ENCODE peak calls at places on chromosomes 12 and 14, in ten cellular contexts. J is cardiac muscle cell; F is lung; I is GM23338; A is endodermal cell; M is CD8-positive, alpha-beta memory T cell; H is lower lobe of right lung; L is CD8-positive, alpha-beta T cell; V is MM.1S; G is Peyer's patch. E is an unnamed sample. For H3K36me3, the result is how much of the 10 kb centered on the place peaks cover.

GRCh38 chr14:104882325-104882973 is 17.4 kb downstream of the CEP170B start:
- DNase-seq in J (no peak), F (peak), I (peak), A (peak), M (no peak), H (peak), L (no peak), V (peak), G (no peak), E (peak)

GRCh38 chr12:41604830-41605229 is 416.7 kb downstream of the PDZRN4 start:
- DNase-seq in J (no peak), F (no peak), I (no peak), A (peak), M (no peak), H (no peak), L (no peak), V (no peak), G (no peak), E (peak)

GRCh38 chr12:3313066-3313465 is 177.9 kb upstream of the PRMT8 start:
- DNase-seq in J (no peak), F (no peak), I (no peak), A (no peak), M (no peak), H (no peak), L (no peak), V (no peak), G (no peak), E (no peak)

GRCh38 chr12:43029971-43030370 is 440.4 kb upstream of the PRICKLE1 start:
- DNase-seq in J (no peak), F (no peak), I (no peak), A (no peak), M (no peak), H (no peak), L (no peak), V (no peak), G (no peak), E (no peak)

GRCh38 chr12:21350975-21351374 is 16.3 kb upstream of the SLCO1A2 start:
- DNase-seq in J (no peak), F (no peak), I (no peak), A (no peak), M (no peak), H (no peak), L (no peak), V (no peak), G (no peak), E (no peak)

GRCh38 chr14:32629146-32629545 is 300.0 kb downstream of the AKAP6 start:
- DNase-seq in J (no peak), F (no peak), I (no peak), A (no peak), M (no peak), H (no peak), L (no peak), V (no peak), G (no peak), E (no peak)

GRCh38 chr12:48988030-48988649 is 10.0 kb downstream of the WNT1 start:
- DNase-seq in J (peak), F (no peak), I (peak), A (peak), M (peak), H (peak), L (peak), V (peak), G (peak), E (no peak)

GRCh38 chr12:75658826-75659823 is 147.7 kb upstream of the KRR1 start:
- DNase-seq in J (no peak), F (no peak), I (no peak), A (no peak), M (no peak), H (no peak), L (no peak), V (no peak), G (no peak), E (peak)

GRCh38 chr12:117360222-117360550 is 1.2 kb downstream of the NOS1 start:
- DNase-seq in J (no peak), F (no peak), I (peak), A (no peak), M (no peak), H (no peak), L (no peak), V (no peak), G (no peak), E (no peak)

GRCh38 chr12:53696285-53696654 is 20.4 kb upstream of the ATP5MC2 start:
- DNase-seq in J (peak), F (peak), I (peak), A (peak), M (no peak), H (peak), L (no peak), V (peak), G (no peak), E (peak)

GRCh38 chr12:104167519-104168458 is 29.8 kb upstream of the NFYB start:
- DNase-seq in J (no peak), F (no peak), I (no peak), A (no peak), M (no peak), H (no peak), L (no peak), V (no peak), G (no peak), E (no peak)

GRCh38 chr12:68106160-68106559 is 53.4 kb downstream of the IFNG start:
- DNase-seq in J (no peak), F (no peak), I (no peak), A (no peak), M (no peak), H (no peak), L (no peak), V (no peak), G (no peak), E (no peak)

GRCh38 chr14:90263748-90264449 is 7.5 kb downstream of the PSMC1 start:
- DNase-seq in J (no peak), F (no peak), I (no peak), A (no peak), M (no peak), H (no peak), L (no peak), V (peak), G (no peak), E (no peak)
- H3K36me3 ChIP-seq in J (half or more), F (under half), I (half or more), A (half or more), M (half or more), H (half or more), L (half or more), V (under half), G (under half), E (under half)

GRCh38 chr12:56677680-56678079 is 10.4 kb downstream of the PTGES3 start:
- DNase-seq in J (no peak), F (no peak), I (no peak), A (peak), M (no peak), H (no peak), L (no peak), V (peak), G (no peak), E (no peak)
- H3K36me3 ChIP-seq in J (under half), F (under half), I (under half), A (half or more), M (under half), H (under half), L (under half), V (under half), G (under half), E (under half)

GRCh38 chr12:7206691-7207090 is 17.2 kb downstream of the PEX5 start:
- DNase-seq in J (no peak), F (no peak), I (no peak), A (no peak), M (no peak), H (no peak), L (no peak), V (no peak), G (no peak), E (no peak)
- H3K36me3 ChIP-seq in J (under half), F (under half), I (half or more), A (half or more), M (under half), H (half or more), L (under half), V (under half), G (under half), E (half or more)

GRCh38 chr12:55925371-55925770 is 2.3 kb downstream of the PYM1 start:
- DNase-seq in J (no peak), F (no peak), I (no peak), A (no peak), M (no peak), H (no peak), L (no peak), V (no peak), G (no peak), E (no peak)
- H3K36me3 ChIP-seq in J (under half), F (under half), I (under half), A (under half), M (under half), H (under half), L (under half), V (under half), G (under half), E (under half)

GRCh38 chr14:49816844-49817243 is 35.7 kb downstream of the NEMF start:
- DNase-seq in J (no peak), F (no peak), I (no peak), A (no peak), M (no peak), H (no peak), L (no peak), V (no peak), G (no peak), E (no peak)

GRCh38 chr14:49820176-49820575 is 32.4 kb downstream of the NEMF start:
- DNase-seq in J (no peak), F (no peak), I (no peak), A (no peak), M (no peak), H (no peak), L (no peak), V (no peak), G (no peak), E (no peak)
- H3K36me3 ChIP-seq in J (half or more), F (under half), I (half or more), A (half or more), M (under half), H (half or more), L (under half), V (under half), G (under half), E (under half)

DNA sequence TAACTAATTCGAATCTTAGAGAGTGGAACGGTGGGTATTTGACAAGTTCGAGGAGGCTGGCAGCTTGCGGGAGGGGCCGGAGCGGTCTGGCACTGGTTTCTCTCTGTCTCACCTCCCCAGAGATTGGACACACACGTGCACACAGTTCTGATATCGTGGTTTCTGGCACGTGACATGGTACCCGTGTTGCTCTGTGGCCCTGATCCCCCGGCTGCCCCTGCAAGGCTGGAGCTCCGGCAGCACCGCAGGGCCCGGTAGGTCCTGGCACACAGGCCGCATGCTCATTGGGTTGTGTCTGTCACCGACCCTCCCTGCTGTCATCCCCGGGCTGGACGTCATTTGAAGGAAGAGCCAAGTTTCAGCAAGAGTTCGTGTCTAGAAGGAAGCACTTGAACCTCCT is 82.7 kb downstream of the PPP2R5C start:
- DNase-seq in J (no peak), F (no peak), I (no peak), A (no peak), M (no peak), H (no peak), L (no peak), V (no peak), G (no peak), E (no peak)
- H3K36me3 ChIP-seq in J (under half), F (under half), I (under half), A (under half), M (under half), H (under half), L (under half), V (under half), G (under half), E (under half)

GRCh38 chr14:75752907-75753594 is 92.0 kb downstream of the TTLL5 start:
- DNase-seq in J (no peak), F (no peak), I (no peak), A (no peak), M (no peak), H (no peak), L (no peak), V (no peak), G (no peak), E (no peak)

GRCh38 chr14:75751291-75751690 is 90.2 kb downstream of the TTLL5 start:
- DNase-seq in J (no peak), F (no peak), I (no peak), A (no peak), M (no peak), H (no peak), L (no peak), V (no peak), G (no peak), E (no peak)

GRCh38 chr14:75753696-75754095 is 92.7 kb downstream of the TTLL5 start:
- DNase-seq in J (no peak), F (no peak), I (no peak), A (no peak), M (no peak), H (no peak), L (no peak), V (no peak), G (no peak), E (no peak)

GRCh38 chr14:75752086-75752485 is 91.0 kb downstream of the TTLL5 start:
- DNase-seq in J (no peak), F (no peak), I (no peak), A (no peak), M (no peak), H (no peak), L (no peak), V (no peak), G (no peak), E (no peak)

DNA sequence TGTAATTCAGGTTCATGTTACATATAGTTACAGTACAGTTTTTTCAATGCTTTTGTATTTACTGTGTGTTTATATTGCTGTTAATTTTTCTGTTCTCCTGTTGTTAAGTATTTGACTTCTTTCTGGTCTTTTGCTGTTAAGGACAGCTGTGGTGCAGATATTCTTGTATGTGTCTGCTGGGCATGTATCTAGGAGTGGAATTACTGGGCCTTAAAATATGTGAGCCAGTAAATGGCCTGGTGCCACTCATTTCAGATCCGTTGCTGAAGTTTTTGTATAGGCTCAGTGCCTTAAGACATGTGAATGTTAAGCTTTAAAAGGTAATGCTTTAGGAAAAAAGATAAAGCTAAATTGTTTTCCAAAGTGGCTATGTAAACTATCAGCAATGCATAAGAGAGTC is 87.3 kb downstream of the TTLL5 start:
- DNase-seq in J (no peak), F (no peak), I (no peak), A (no peak), M (no peak), H (no peak), L (no peak), V (no peak), G (no peak), E (no peak)
- H3K36me3 ChIP-seq in J (under half), F (under half), I (under half), A (half or more), M (under half), H (under half), L (under half), V (under half), G (under half), E (under half)

GRCh38 chr14:78195431-78195830 is 25.3 kb downstream of the NRXN3 start:
- DNase-seq in J (no peak), F (no peak), I (no peak), A (no peak), M (no peak), H (no peak), L (no peak), V (no peak), G (no peak), E (no peak)
- H3K36me3 ChIP-seq in J (under half), F (under half), I (under half), A (under half), M (under half), H (under half), L (under half), V (under half), G (under half), E (under half)

DNA sequence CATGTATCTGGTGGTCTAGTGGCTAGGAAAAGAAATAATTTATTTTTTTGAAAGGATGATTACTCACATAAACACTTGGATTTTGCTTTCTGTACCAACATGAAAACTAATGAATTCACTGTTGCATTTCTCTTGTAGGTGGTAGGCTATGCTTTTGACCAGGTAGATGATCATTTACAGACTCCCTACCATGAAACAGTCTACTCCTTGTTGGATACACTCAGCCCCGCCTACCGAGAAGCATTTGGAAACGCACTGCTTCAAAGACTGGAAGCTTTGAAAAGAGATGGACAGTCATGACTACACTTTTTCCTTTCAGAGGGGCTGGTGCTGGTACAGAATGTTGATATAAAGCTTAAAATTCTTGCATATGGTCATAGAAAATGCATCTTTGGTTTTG is 6.5 kb upstream of the AK7 start:
- DNase-seq in J (no peak), F (no peak), I (no peak), A (no peak), M (no peak), H (no peak), L (no peak), V (no peak), G (no peak), E (no peak)
- H3K36me3 ChIP-seq in J (under half), F (under half), I (under half), A (half or more), M (under half), H (under half), L (under half), V (under half), G (under half), E (under half)

DNA sequence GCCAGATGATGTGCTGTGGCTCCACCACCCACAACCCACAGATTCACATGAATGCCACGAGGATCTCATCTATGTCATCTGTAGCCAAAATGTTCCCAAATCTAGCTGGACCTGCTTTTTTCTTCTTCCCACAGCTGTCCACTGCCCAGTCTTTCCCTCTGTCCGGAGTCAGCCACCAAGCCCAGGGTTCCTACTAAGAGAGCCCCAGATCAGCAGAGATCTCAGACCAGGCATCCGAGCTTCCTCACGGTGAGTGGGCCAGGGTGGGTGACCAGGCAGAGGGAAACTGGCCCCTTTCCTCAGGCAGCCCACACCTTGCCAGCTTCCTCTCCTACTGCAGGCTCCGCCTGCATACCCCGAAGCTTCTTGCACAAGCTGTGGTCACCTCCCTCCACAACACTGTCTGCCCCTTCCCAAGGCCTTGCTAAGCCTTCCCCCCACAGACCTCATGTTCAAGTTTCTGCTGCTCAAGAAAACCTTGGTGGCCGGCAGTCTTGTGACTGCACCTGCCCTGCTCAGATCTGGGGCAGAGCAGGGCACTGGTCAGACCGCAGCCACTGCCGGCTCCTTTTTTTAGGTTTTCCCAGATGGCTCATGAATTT is 81.4 kb downstream of the ACTN1 start:
- DNase-seq in J (no peak), F (no peak), I (no peak), A (no peak), M (no peak), H (peak), L (no peak), V (peak), G (no peak), E (no peak)
- H3K36me3 ChIP-seq in J (under half), F (half or more), I (under half), A (half or more), M (under half), H (half or more), L (half or more), V (under half), G (under half), E (half or more)

E was measured in PC-9.